ENCODE peak calls at places on chromosomes 1 and 21, in seven cellular contexts. One of them, this sample, is unnamed.

GRCh38 chr1:3573499-3573898 is 37.8 kb downstream of the MEGF6 start:
- DNase-seq in C1 segment of cervical spinal cord: no peak
- DNase-seq in progenitor cell of endocrine pancreas: no peak
- DNase-seq in activated CD4-positive, CD25-positive, alpha-beta regulatory T cell treated with anti-CD3 and anti-CD28 coated beads, Interleukin-2, amount 50 U/mL, for 72 hours: no peak
- DNase-seq in Calu3: no peak
- DNase-seq in NCI-H2081: no peak
- DNase-seq in T-helper 17 cell: no peak
- DNase-seq in this sample: peak; percentile 7

GRCh38 chr1:51912881-51913280 is 34.4 kb upstream of the NRDC start:
- DNase-seq in Calu3: no peak
- DNase-seq in NCI-H2081: no peak
- DNase-seq in progenitor cell of endocrine pancreas: no peak
- DNase-seq in C1 segment of cervical spinal cord: no peak
- DNase-seq in activated CD4-positive, CD25-positive, alpha-beta regulatory T cell treated with anti-CD3 and anti-CD28 coated beads, Interleukin-2, amount 50 U/mL, for 72 hours: no peak
- DNase-seq in T-helper 17 cell: no peak
- DNase-seq in this sample: no peak

GRCh38 chr21:25898671-25899070 is 163.9 kb downstream of the GABPA start:
- DNase-seq in Calu3: no peak
- DNase-seq in NCI-H2081: no peak
- DNase-seq in progenitor cell of endocrine pancreas: no peak
- DNase-seq in activated CD4-positive, CD25-positive, alpha-beta regulatory T cell treated with anti-CD3 and anti-CD28 coated beads, Interleukin-2, amount 50 U/mL, for 72 hours: no peak
- DNase-seq in C1 segment of cervical spinal cord: no peak
- DNase-seq in T-helper 17 cell: no peak
- DNase-seq in this sample: no peak

GRCh38 chr1:56410405-56410804 is 169.0 kb downstream of the PLPP3 start:
- DNase-seq in progenitor cell of endocrine pancreas: no peak
- DNase-seq in Calu3: no peak
- DNase-seq in NCI-H2081: no peak
- DNase-seq in activated CD4-positive, CD25-positive, alpha-beta regulatory T cell treated with anti-CD3 and anti-CD28 coated beads, Interleukin-2, amount 50 U/mL, for 72 hours: no peak
- DNase-seq in C1 segment of cervical spinal cord: no peak
- DNase-seq in T-helper 17 cell: no peak
- DNase-seq in this sample: no peak

GRCh38 chr1:172414331-172414730 is 6.2 kb upstream of the C1orf105 start:
- DNase-seq in progenitor cell of endocrine pancreas: no peak
- DNase-seq in activated CD4-positive, CD25-positive, alpha-beta regulatory T cell treated with anti-CD3 and anti-CD28 coated beads, Interleukin-2, amount 50 U/mL, for 72 hours: no peak
- DNase-seq in C1 segment of cervical spinal cord: no peak
- DNase-seq in Calu3: no peak
- DNase-seq in T-helper 17 cell: no peak
- DNase-seq in NCI-H2081: no peak
- DNase-seq in this sample: no peak

GRCh38 chr1:239730378-239730777 is 344.0 kb downstream of the CHRM3 start:
- DNase-seq in Calu3: no peak
- DNase-seq in progenitor cell of endocrine pancreas: no peak
- DNase-seq in T-helper 17 cell: no peak
- DNase-seq in NCI-H2081: no peak
- DNase-seq in C1 segment of cervical spinal cord: no peak
- DNase-seq in activated CD4-positive, CD25-positive, alpha-beta regulatory T cell treated with anti-CD3 and anti-CD28 coated beads, Interleukin-2, amount 50 U/mL, for 72 hours: no peak
- DNase-seq in this sample: no peak

GRCh38 chr1:198605426-198605825 is 33.4 kb upstream of the PTPRC start:
- DNase-seq in C1 segment of cervical spinal cord: no peak
- DNase-seq in progenitor cell of endocrine pancreas: no peak
- DNase-seq in T-helper 17 cell: no peak
- DNase-seq in NCI-H2081: no peak
- DNase-seq in activated CD4-positive, CD25-positive, alpha-beta regulatory T cell treated with anti-CD3 and anti-CD28 coated beads, Interleukin-2, amount 50 U/mL, for 72 hours: no peak
- DNase-seq in Calu3: no peak
- DNase-seq in this sample: no peak

GRCh38 chr1:174160109-174160473 is 771 bp downstream of the RABGAP1L start:
- DNase-seq in Calu3: peak; percentile 48
- DNase-seq in NCI-H2081: no peak
- DNase-seq in activated CD4-positive, CD25-positive, alpha-beta regulatory T cell treated with anti-CD3 and anti-CD28 coated beads, Interleukin-2, amount 50 U/mL, for 72 hours: no peak
- DNase-seq in progenitor cell of endocrine pancreas: peak; percentile 10
- DNase-seq in T-helper 17 cell: no peak
- DNase-seq in C1 segment of cervical spinal cord: peak; percentile 67
- DNase-seq in this sample: no peak

GRCh38 chr21:35368326-35368725 is 319.2 kb upstream of the RUNX1 start:
- DNase-seq in NCI-H2081: no peak
- DNase-seq in C1 segment of cervical spinal cord: no peak
- DNase-seq in progenitor cell of endocrine pancreas: no peak
- DNase-seq in activated CD4-positive, CD25-positive, alpha-beta regulatory T cell treated with anti-CD3 and anti-CD28 coated beads, Interleukin-2, amount 50 U/mL, for 72 hours: no peak
- DNase-seq in Calu3: no peak
- DNase-seq in T-helper 17 cell: no peak
- DNase-seq in this sample: no peak

GRCh38 chr1:151934048-151934493 is 24.8 kb upstream of the THEM4 start:
- DNase-seq in progenitor cell of endocrine pancreas: no peak
- DNase-seq in T-helper 17 cell: no peak
- DNase-seq in activated CD4-positive, CD25-positive, alpha-beta regulatory T cell treated with anti-CD3 and anti-CD28 coated beads, Interleukin-2, amount 50 U/mL, for 72 hours: no peak
- DNase-seq in NCI-H2081: peak; percentile 63
- DNase-seq in Calu3: peak; percentile 76
- DNase-seq in C1 segment of cervical spinal cord: no peak
- DNase-seq in this sample: peak; percentile 12

GRCh38 chr1:29990304-29990703 is 733.1 kb downstream of the MATN1 start:
- DNase-seq in NCI-H2081: no peak
- DNase-seq in T-helper 17 cell: no peak
- DNase-seq in progenitor cell of endocrine pancreas: no peak
- DNase-seq in activated CD4-positive, CD25-positive, alpha-beta regulatory T cell treated with anti-CD3 and anti-CD28 coated beads, Interleukin-2, amount 50 U/mL, for 72 hours: no peak
- DNase-seq in Calu3: no peak
- DNase-seq in C1 segment of cervical spinal cord: no peak
- DNase-seq in this sample: no peak

GRCh38 chr1:56799605-56800398 is 19.4 kb downstream of the FYB2 start:
- DNase-seq in T-helper 17 cell: no peak
- DNase-seq in progenitor cell of endocrine pancreas: no peak
- DNase-seq in C1 segment of cervical spinal cord: no peak
- DNase-seq in NCI-H2081: no peak
- DNase-seq in activated CD4-positive, CD25-positive, alpha-beta regulatory T cell treated with anti-CD3 and anti-CD28 coated beads, Interleukin-2, amount 50 U/mL, for 72 hours: no peak
- DNase-seq in Calu3: no peak
- DNase-seq in this sample: no peak

GRCh38 chr1:145773423-145773822 is 50.5 kb downstream of the RNF115 start:
- DNase-seq in progenitor cell of endocrine pancreas: no peak
- DNase-seq in activated CD4-positive, CD25-positive, alpha-beta regulatory T cell treated with anti-CD3 and anti-CD28 coated beads, Interleukin-2, amount 50 U/mL, for 72 hours: no peak
- DNase-seq in Calu3: no peak
- DNase-seq in C1 segment of cervical spinal cord: no peak
- DNase-seq in NCI-H2081: no peak
- DNase-seq in T-helper 17 cell: no peak
- DNase-seq in this sample: no peak

GRCh38 chr1:101463195-101463594 is 226.4 kb downstream of the S1PR1 start:
- DNase-seq in progenitor cell of endocrine pancreas: no peak
- DNase-seq in C1 segment of cervical spinal cord: no peak
- DNase-seq in activated CD4-positive, CD25-positive, alpha-beta regulatory T cell treated with anti-CD3 and anti-CD28 coated beads, Interleukin-2, amount 50 U/mL, for 72 hours: no peak
- DNase-seq in Calu3: no peak
- DNase-seq in NCI-H2081: no peak
- DNase-seq in T-helper 17 cell: no peak
- DNase-seq in this sample: no peak

GRCh38 chr1:201648911-201649775 is 110.2 kb downstream of the NAV1 start:
- DNase-seq in T-helper 17 cell: no peak
- DNase-seq in activated CD4-positive, CD25-positive, alpha-beta regulatory T cell treated with anti-CD3 and anti-CD28 coated beads, Interleukin-2, amount 50 U/mL, for 72 hours: no peak
- DNase-seq in NCI-H2081: peak; percentile 53
- DNase-seq in C1 segment of cervical spinal cord: peak; percentile 55
- DNase-seq in Calu3: no peak
- DNase-seq in progenitor cell of endocrine pancreas: peak; percentile 14
- DNase-seq in this sample: no peak

GRCh38 chr1:179806333-179806732 is 63.2 kb downstream of the FAM163A start:
- DNase-seq in activated CD4-positive, CD25-positive, alpha-beta regulatory T cell treated with anti-CD3 and anti-CD28 coated beads, Interleukin-2, amount 50 U/mL, for 72 hours: no peak
- DNase-seq in C1 segment of cervical spinal cord: no peak
- DNase-seq in Calu3: no peak
- DNase-seq in progenitor cell of endocrine pancreas: no peak
- DNase-seq in T-helper 17 cell: no peak
- DNase-seq in NCI-H2081: no peak
- DNase-seq in this sample: no peak

GRCh38 chr1:201096977-201097856 is 15.0 kb downstream of the CACNA1S start:
- DNase-seq in progenitor cell of endocrine pancreas: no peak
- DNase-seq in T-helper 17 cell: no peak
- DNase-seq in C1 segment of cervical spinal cord: no peak
- DNase-seq in activated CD4-positive, CD25-positive, alpha-beta regulatory T cell treated with anti-CD3 and anti-CD28 coated beads, Interleukin-2, amount 50 U/mL, for 72 hours: no peak
- DNase-seq in Calu3: no peak
- DNase-seq in NCI-H2081: no peak
- DNase-seq in this sample: no peak

GRCh38 chr1:69824932-69825331 is 257.2 kb downstream of the LRRC7 start:
- DNase-seq in activated CD4-positive, CD25-positive, alpha-beta regulatory T cell treated with anti-CD3 and anti-CD28 coated beads, Interleukin-2, amount 50 U/mL, for 72 hours: no peak
- DNase-seq in NCI-H2081: no peak
- DNase-seq in progenitor cell of endocrine pancreas: no peak
- DNase-seq in C1 segment of cervical spinal cord: no peak
- DNase-seq in Calu3: no peak
- DNase-seq in T-helper 17 cell: no peak
- DNase-seq in this sample: peak; percentile 89

GRCh38 chr1:41382531-41383090 is 21.4 kb downstream of the FOXO6 start:
- DNase-seq in T-helper 17 cell: no peak
- DNase-seq in Calu3: peak; percentile 55
- DNase-seq in activated CD4-positive, CD25-positive, alpha-beta regulatory T cell treated with anti-CD3 and anti-CD28 coated beads, Interleukin-2, amount 50 U/mL, for 72 hours: no peak
- DNase-seq in C1 segment of cervical spinal cord: no peak
- DNase-seq in progenitor cell of endocrine pancreas: no peak
- DNase-seq in NCI-H2081: peak; percentile 54
- DNase-seq in this sample: no peak

GRCh38 chr1:172089768-172090510 is 248.6 kb downstream of the DNM3 start:
- DNase-seq in progenitor cell of endocrine pancreas: peak; percentile 11
- DNase-seq in activated CD4-positive, CD25-positive, alpha-beta regulatory T cell treated with anti-CD3 and anti-CD28 coated beads, Interleukin-2, amount 50 U/mL, for 72 hours: peak; percentile 35
- DNase-seq in NCI-H2081: peak; percentile 5
- DNase-seq in C1 segment of cervical spinal cord: no peak
- DNase-seq in Calu3: peak; percentile 83
- DNase-seq in T-helper 17 cell: peak; percentile 34
- DNase-seq in this sample: no peak

GRCh38 chr1:227898502-227899140 is 49.1 kb downstream of the WNT9A start:
- DNase-seq in NCI-H2081: no peak
- DNase-seq in T-helper 17 cell: peak; percentile 2
- DNase-seq in C1 segment of cervical spinal cord: no peak
- DNase-seq in Calu3: no peak
- DNase-seq in activated CD4-positive, CD25-positive, alpha-beta regulatory T cell treated with anti-CD3 and anti-CD28 coated beads, Interleukin-2, amount 50 U/mL, for 72 hours: peak; percentile 21
- DNase-seq in progenitor cell of endocrine pancreas: no peak
- DNase-seq in this sample: no peak

GRCh38 chr1:208036177-208036808 is 125.4 kb upstream of the CD34 start:
- DNase-seq in progenitor cell of endocrine pancreas: no peak
- DNase-seq in C1 segment of cervical spinal cord: no peak
- DNase-seq in T-helper 17 cell: no peak
- DNase-seq in NCI-H2081: no peak
- DNase-seq in Calu3: peak; percentile 25
- DNase-seq in activated CD4-positive, CD25-positive, alpha-beta regulatory T cell treated with anti-CD3 and anti-CD28 coated beads, Interleukin-2, amount 50 U/mL, for 72 hours: no peak
- DNase-seq in this sample: no peak

GRCh38 chr21:45021428-45022347 is 52.7 kb upstream of the ADARB1 start:
- DNase-seq in Calu3: no peak
- DNase-seq in T-helper 17 cell: peak; percentile 5
- DNase-seq in NCI-H2081: no peak
- DNase-seq in progenitor cell of endocrine pancreas: no peak
- DNase-seq in activated CD4-positive, CD25-positive, alpha-beta regulatory T cell treated with anti-CD3 and anti-CD28 coated beads, Interleukin-2, amount 50 U/mL, for 72 hours: no peak
- DNase-seq in C1 segment of cervical spinal cord: no peak
- DNase-seq in this sample: no peak

GRCh38 chr1:201311356-201312011 is 28.2 kb downstream of the PKP1 start:
- DNase-seq in T-helper 17 cell: no peak
- DNase-seq in activated CD4-positive, CD25-positive, alpha-beta regulatory T cell treated with anti-CD3 and anti-CD28 coated beads, Interleukin-2, amount 50 U/mL, for 72 hours: no peak
- DNase-seq in NCI-H2081: peak; percentile 8
- DNase-seq in Calu3: peak; percentile 36
- DNase-seq in C1 segment of cervical spinal cord: no peak
- DNase-seq in progenitor cell of endocrine pancreas: no peak
- DNase-seq in this sample: no peak

GRCh38 chr1:22349302-22350043 is 102.2 kb upstream of the ZBTB40 start:
- DNase-seq in T-helper 17 cell: no peak
- DNase-seq in activated CD4-positive, CD25-positive, alpha-beta regulatory T cell treated with anti-CD3 and anti-CD28 coated beads, Interleukin-2, amount 50 U/mL, for 72 hours: no peak
- DNase-seq in progenitor cell of endocrine pancreas: no peak
- DNase-seq in NCI-H2081: peak; percentile 20
- DNase-seq in C1 segment of cervical spinal cord: no peak
- DNase-seq in Calu3: no peak
- DNase-seq in this sample: no peak

GRCh38 chr1:94734963-94735899 is 84.9 kb upstream of the SLC44A3 start:
- DNase-seq in progenitor cell of endocrine pancreas: no peak
- DNase-seq in C1 segment of cervical spinal cord: no peak
- DNase-seq in NCI-H2081: no peak
- DNase-seq in Calu3: no peak
- DNase-seq in activated CD4-positive, CD25-positive, alpha-beta regulatory T cell treated with anti-CD3 and anti-CD28 coated beads, Interleukin-2, amount 50 U/mL, for 72 hours: no peak
- DNase-seq in T-helper 17 cell: no peak
- DNase-seq in this sample: no peak

GRCh38 chr1:109620396-109620817 is 770 bp downstream of the AMPD2 start:
- DNase-seq in Calu3: peak; percentile 21
- DNase-seq in C1 segment of cervical spinal cord: no peak
- DNase-seq in T-helper 17 cell: no peak
- DNase-seq in NCI-H2081: no peak
- DNase-seq in progenitor cell of endocrine pancreas: no peak
- DNase-seq in activated CD4-positive, CD25-positive, alpha-beta regulatory T cell treated with anti-CD3 and anti-CD28 coated beads, Interleukin-2, amount 50 U/mL, for 72 hours: no peak
- DNase-seq in this sample: no peak

This sample was measured in NCI-H446 treated with DMSO at 0.1 percent for 48 hours.